ENCODE peak calls at places on chromosomes 7 and 10, in eight cellular contexts. U is prostate gland, E is body of pancreas, A is stomach, I is breast epithelium, H is adrenal gland, K is suprapubic skin, W is A549. S is an unnamed sample.

GRCh38 chr7:1124164-1124563 is 35.8 kb downstream of the ZFAND2A start:
- DNase-seq in W (no peak), E (no peak), K (no peak), U (no peak), A (no peak), I (no peak), H (no peak), S (no peak)

GRCh38 chr7:106165328-106165727 is 53.2 kb upstream of the SYPL1 start:
- DNase-seq in H (no peak), K (no peak), U (no peak), A (no peak), E (no peak), I (no peak), W (no peak), S (no peak)

GRCh38 chr7:96417784-96418183 is 95.9 kb upstream of the SLC25A13 start:
- DNase-seq in I (no peak), U (no peak), H (no peak), W (no peak), K (no peak), A (no peak), E (no peak), S (no peak)

GRCh38 chr7:157905740-157906461 is 569.1 kb downstream of the DNAJB6 start:
- DNase-seq in A (no peak), H (no peak), U (no peak), K (no peak), E (no peak), I (no peak), W (no peak), S (no peak)

GRCh38 chr10:69726850-69727249 is 74.9 kb upstream of the COL13A1 start:
- DNase-seq in K (no peak), H (no peak), I (no peak), A (no peak), E (no peak), W (no peak), U (no peak), S (no peak)

GRCh38 chr7:92809397-92810241 is 26.8 kb downstream of the CDK6 start:
- DNase-seq in W (peak), A (peak), I (peak), E (peak), U (peak), H (peak), K (no peak), S (no peak)

GRCh38 chr10:93402192-93402591 is 79.9 kb downstream of the MYOF start:
- DNase-seq in I (no peak), K (no peak), H (no peak), U (no peak), W (no peak), E (no peak), A (no peak), S (no peak)

GRCh38 chr7:73770002-73770859 is at the start of gene CLDN3:
- DNase-seq in W (peak), U (peak), I (peak), H (no peak), E (peak), A (peak), K (peak), S (no peak)

GRCh38 chr10:114539623-114540022 is 118.5 kb downstream of the ABLIM1 start:
- DNase-seq in H (no peak), U (no peak), I (no peak), A (no peak), E (no peak), W (no peak), K (no peak), S (no peak)

GRCh38 chr7:137953692-137954470 is 48.0 kb downstream of the CREB3L2 start:
- DNase-seq in E (no peak), I (no peak), K (no peak), A (no peak), H (no peak), W (peak), U (no peak), S (no peak)

GRCh38 chr7:73850781-73851207 is 8.5 kb upstream of the METTL27 start:
- DNase-seq in H (no peak), W (peak), U (no peak), K (no peak), E (no peak), I (no peak), A (no peak), S (no peak)

GRCh38 chr10:117165557-117166419 is 27.7 kb upstream of the VAX1 start:
- DNase-seq in A (no peak), K (peak), W (peak), I (no peak), E (peak), H (peak), U (no peak), S (no peak)

GRCh38 chr7:2164646-2165045 is 68.1 kb downstream of the MAD1L1 start:
- DNase-seq in H (no peak), A (no peak), W (no peak), E (no peak), K (no peak), U (no peak), I (no peak), S (no peak)

GRCh38 chr7:129773328-129773731 is 161.8 kb downstream of the NRF1 start:
- DNase-seq in W (no peak), A (no peak), K (no peak), H (no peak), I (no peak), U (no peak), E (no peak), S (no peak)

GRCh38 chr10:1155791-1156615 is 99.8 kb downstream of the WDR37 start:
- DNase-seq in U (no peak), A (peak), E (no peak), K (no peak), W (no peak), H (no peak), I (peak), S (peak)

GRCh38 chr10:127679642-127680255 is 57.2 kb upstream of the FOXI2 start:
- DNase-seq in I (no peak), U (no peak), K (no peak), A (no peak), W (no peak), H (no peak), E (no peak), S (no peak)

GRCh38 chr7:86708334-86708733 is 64.6 kb downstream of the GRM3 start:
- DNase-seq in W (no peak), E (no peak), I (no peak), U (no peak), K (no peak), A (no peak), H (no peak), S (no peak)

GRCh38 chr7:129434846-129435318 is 650 bp downstream of the STRIP2 start:
- DNase-seq in W (no peak), A (no peak), U (no peak), I (no peak), K (no peak), E (no peak), H (no peak), S (no peak)

GRCh38 chr7:127629268-127629854 is 11.4 kb upstream of the PAX4 start:
- DNase-seq in W (peak), A (peak), E (peak), K (no peak), H (no peak), I (no peak), U (no peak), S (no peak)

GRCh38 chr7:42964849-42965805 is 33.0 kb downstream of the MRPL32 start:
- DNase-seq in U (no peak), H (no peak), E (peak), A (no peak), I (no peak), W (no peak), K (no peak), S (no peak)

GRCh38 chr7:84237533-84238173 is 43.1 kb upstream of the SEMA3A start:
- DNase-seq in U (no peak), I (no peak), W (peak), K (no peak), A (no peak), H (no peak), E (no peak), S (no peak)

GRCh38 chr10:97869091-97870042 is 19.7 kb downstream of the GOLGA7B start:
- DNase-seq in U (peak), A (peak), W (peak), E (peak), I (peak), K (peak), H (peak), S (no peak)

GRCh38 chr10:3417096-3417495 is 244.5 kb upstream of the PITRM1 start:
- DNase-seq in A (no peak), H (no peak), U (no peak), W (no peak), I (no peak), K (no peak), E (no peak), S (no peak)

GRCh38 chr7:142632291-142633134 is 116.8 kb upstream of the PRSS1 start:
- DNase-seq in U (peak), K (no peak), E (peak), I (peak), H (peak), A (peak), W (peak), S (no peak)

GRCh38 chr10:24153016-24153415 is 55.9 kb upstream of the KIAA1217 start:
- DNase-seq in U (no peak), A (no peak), E (no peak), W (no peak), H (no peak), K (no peak), I (no peak), S (peak)

GRCh38 chr7:136911362-136911761 is 42.9 kb downstream of the CHRM2 start:
- DNase-seq in I (no peak), U (no peak), K (no peak), E (no peak), A (no peak), H (no peak), W (peak), S (no peak)

GRCh38 chr10:62708569-62708968 is 96.0 kb upstream of the ADO start:
- DNase-seq in A (no peak), K (no peak), E (peak), I (no peak), W (no peak), H (no peak), U (no peak), S (no peak)

GRCh38 chr7:134316539-134317344 is at the start of gene SLC35B4:
- DNase-seq in U (peak), W (peak), K (peak), H (peak), A (peak), I (peak), E (peak), S (peak)
- TF ChIP-seq POLR2A in U (no peak), W (peak), K (no peak), H (peak), A (no peak), I (no peak), E (peak), S (no peak)

GRCh38 chr10:124644771-124645170 is 99.4 kb downstream of the FAM53B start:
- DNase-seq in A (no peak), K (no peak), I (no peak), U (no peak), E (no peak), W (no peak), H (no peak), S (no peak)
- TF ChIP-seq CTCF in A (no peak), K (no peak), I (no peak), U (no peak), E (no peak), W (no peak), H (no peak), S (no peak)

DNA sequence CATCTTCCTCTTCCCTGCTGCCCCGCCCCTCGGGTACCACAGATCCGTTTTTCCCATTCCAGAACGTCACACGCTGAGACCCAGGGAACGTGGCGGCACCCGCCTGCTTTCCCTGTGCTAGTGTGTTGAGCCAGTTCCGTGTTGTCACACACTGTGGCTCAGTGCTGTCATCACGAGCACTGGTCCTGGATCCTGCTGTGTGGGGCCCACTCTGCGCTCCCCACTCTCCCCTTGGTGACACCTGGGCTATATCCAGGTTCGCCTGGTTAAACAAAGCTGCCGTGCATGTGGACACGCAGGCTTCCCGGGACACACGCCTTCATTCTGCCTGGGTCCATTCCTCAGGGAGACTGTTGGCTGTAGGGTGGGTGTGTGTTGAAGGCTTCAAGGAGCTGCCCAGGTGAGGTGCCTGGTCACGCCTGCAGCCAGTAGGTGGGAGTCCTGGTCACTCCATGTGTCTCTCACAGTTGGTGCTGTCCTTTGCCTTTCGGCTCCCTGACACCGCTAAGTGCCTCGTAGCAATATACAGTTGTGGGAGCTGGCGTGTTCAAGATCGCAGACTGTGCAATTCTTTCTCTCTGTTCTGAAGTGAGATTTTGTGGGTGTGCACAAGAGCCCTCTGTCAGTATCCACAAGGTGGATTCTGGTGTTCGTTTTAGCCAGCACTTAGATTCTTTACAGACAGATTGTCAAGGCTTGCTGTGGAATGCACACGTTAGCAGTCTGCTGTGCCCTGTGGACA is 88.6 kb downstream of the INPP5A start:
- DNase-seq in K (peak), A (no peak), I (no peak), U (no peak), E (no peak), H (peak), W (no peak), S (no peak)
- H3K27ac ChIP-seq in K (peak), A (no peak), I (no peak), U (no peak), E (no peak), H (no peak), W (no peak), S (peak)

GRCh38 chr10:80455461-80456345 is 1.6 kb downstream of the TSPAN14 start:
- DNase-seq in K (no peak), E (no peak), A (no peak), U (no peak), I (no peak), H (no peak), W (no peak), S (no peak)

GRCh38 chr10:80452688-80453391 is 1.3 kb upstream of the TSPAN14 start:
- DNase-seq in I (no peak), W (no peak), E (peak), A (no peak), K (no peak), H (no peak), U (no peak), S (no peak)

GRCh38 chr10:80453392-80453714 is 757 bp upstream of the TSPAN14 start:
- DNase-seq in W (no peak), A (no peak), U (no peak), I (no peak), K (no peak), E (no peak), H (no peak), S (no peak)

GRCh38 chr10:80454526-80455460 is 683 bp downstream of the TSPAN14 start:
- DNase-seq in E (peak), H (peak), U (no peak), I (no peak), W (no peak), K (peak), A (peak), S (no peak)

DNA sequence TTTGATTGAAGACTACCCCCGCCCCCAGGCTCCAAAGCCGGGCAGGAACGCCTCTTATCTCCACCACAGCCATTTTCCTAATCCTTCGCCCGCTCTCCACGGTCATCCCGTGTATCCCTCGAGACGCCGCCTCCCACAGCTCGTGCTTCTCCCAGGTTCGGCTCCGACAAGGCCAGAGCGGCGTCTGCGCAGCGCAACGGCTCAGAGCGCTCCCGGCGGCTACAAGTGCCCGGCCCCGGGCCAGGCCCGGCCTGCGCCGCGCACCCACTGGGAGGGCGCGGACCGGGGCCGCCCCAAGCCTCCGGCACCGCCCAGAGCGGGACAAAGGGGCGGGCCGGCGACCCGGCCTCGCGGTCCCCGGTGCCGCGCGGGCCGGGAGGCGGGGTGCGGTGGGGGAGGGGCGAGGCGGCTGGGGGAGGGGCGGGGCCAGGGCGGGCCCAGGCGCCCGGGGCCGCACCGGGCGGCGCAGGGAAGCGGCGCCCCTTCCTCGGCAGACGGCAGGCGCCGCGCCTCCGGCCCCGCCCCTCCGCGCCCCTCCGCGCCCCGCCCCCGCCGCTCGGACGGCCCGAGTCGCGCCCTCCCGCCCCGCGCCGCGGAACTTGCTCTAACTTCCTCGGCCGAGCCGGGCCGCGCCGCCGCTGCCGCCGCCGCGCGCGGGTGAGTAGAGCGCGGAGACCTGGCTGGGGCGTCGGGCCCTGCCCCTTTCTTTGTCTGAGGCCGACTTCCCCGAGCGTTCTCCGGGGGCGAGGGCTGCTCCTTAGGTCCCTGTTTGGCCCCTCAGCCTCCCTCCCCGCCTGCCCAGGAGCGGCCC is at the start of gene TSPAN14:
- DNase-seq in E (peak), H (peak), U (peak), W (peak), I (peak), K (peak), A (peak), S (peak)
- TF ChIP-seq POLR2A in E (peak), H (peak), U (peak), W (peak), I (no peak), K (no peak), A (no peak), S (peak)

GRCh38 chr10:52170776-52171175 is 143.3 kb upstream of the DKK1 start:
- DNase-seq in U (no peak), E (no peak), K (no peak), W (no peak), I (no peak), A (no peak), H (no peak), S (no peak)

GRCh38 chr10:52172581-52172980 is 141.5 kb upstream of the DKK1 start:
- DNase-seq in W (peak), E (no peak), U (no peak), I (no peak), H (no peak), K (no peak), A (no peak), S (no peak)
- TF ChIP-seq CTCF in W (no peak), E (no peak), U (no peak), I (no peak), H (no peak), K (no peak), A (no peak), S (no peak)

S was measured in esophagus muscularis mucosa.